ENCODE peak calls at places on chromosome 3, in eight cellular contexts. W, F, G, N, A, R, Y and J are unnamed samples.
A peak's percentile ranks its signal among the peaks of the same experiment; 100 is the strongest.

GRCh38 chr3:142929109-142929508 is 34.4 kb downstream of the PAQR9 start:
- DNase-seq in F (peak; percentile 73), Y (no peak), R (peak; percentile 59), W (no peak), G (no peak), N (no peak), A (peak; percentile 52), J (no peak)

GRCh38 chr3:194632211-194632982 is 822 bp downstream of the TMEM44 start:
- DNase-seq in A (peak; percentile 25), N (no peak), G (no peak), F (no peak), W (peak; percentile 76), Y (peak; percentile 58), R (peak; percentile 59), J (no peak)

GRCh38 chr3:184500344-184500923 is 61.2 kb upstream of the EPHB3 start:
- DNase-seq in F (no peak), Y (no peak), W (no peak), R (no peak), A (no peak), G (no peak), N (no peak), J (no peak)

GRCh38 chr3:16174389-16174788 is at the start of gene GALNT15:
- DNase-seq in F (no peak), R (peak; percentile 97), Y (peak; percentile 97), G (peak; percentile 80), W (peak; percentile 93), N (peak; percentile 18), A (peak; percentile 51), J (no peak)

GRCh38 chr3:163490119-163490518 is 1588.2 kb downstream of the SI start:
- DNase-seq in G (no peak), W (no peak), R (peak; percentile 58), F (peak; percentile 52), N (peak; percentile 51), A (peak; percentile 33), Y (no peak), J (no peak)

GRCh38 chr3:133489466-133490085 is 83.9 kb upstream of the CDV3 start:
- DNase-seq in F (no peak), R (no peak), G (no peak), N (no peak), W (no peak), Y (no peak), A (no peak), J (no peak)

GRCh38 chr3:57951106-57951882 is 56.9 kb upstream of the FLNB start:
- DNase-seq in W (peak; percentile 90), A (peak; percentile 42), Y (peak; percentile 90), R (peak; percentile 87), N (peak; percentile 39), G (peak; percentile 19), F (peak; percentile 22), J (peak; percentile 87)

GRCh38 chr3:108208831-108209230 is 13.4 kb downstream of the IFT57 start:
- DNase-seq in F (no peak), G (no peak), W (no peak), A (no peak), R (no peak), N (no peak), Y (no peak), J (no peak)

GRCh38 chr3:171614318-171614967 is 154.2 kb upstream of the TNIK start:
- DNase-seq in W (peak; percentile 63), G (no peak), F (no peak), Y (no peak), R (peak; percentile 58), N (peak; percentile 59), A (no peak), J (no peak)

GRCh38 chr3:194006-194405 is 2.6 kb upstream of the CHL1 start:
- DNase-seq in N (no peak), F (no peak), Y (no peak), A (no peak), R (no peak), W (no peak), G (no peak), J (no peak)

GRCh38 chr3:13686332-13686731 is 137.4 kb downstream of the FBLN2 start:
- DNase-seq in A (no peak), R (no peak), Y (no peak), N (no peak), G (no peak), W (no peak), F (no peak), J (no peak)
- TF ChIP-seq CTCF in A (no peak), R (no peak), Y (no peak), N (no peak), G (no peak), W (no peak), F (no peak), J (no peak)

DNA sequence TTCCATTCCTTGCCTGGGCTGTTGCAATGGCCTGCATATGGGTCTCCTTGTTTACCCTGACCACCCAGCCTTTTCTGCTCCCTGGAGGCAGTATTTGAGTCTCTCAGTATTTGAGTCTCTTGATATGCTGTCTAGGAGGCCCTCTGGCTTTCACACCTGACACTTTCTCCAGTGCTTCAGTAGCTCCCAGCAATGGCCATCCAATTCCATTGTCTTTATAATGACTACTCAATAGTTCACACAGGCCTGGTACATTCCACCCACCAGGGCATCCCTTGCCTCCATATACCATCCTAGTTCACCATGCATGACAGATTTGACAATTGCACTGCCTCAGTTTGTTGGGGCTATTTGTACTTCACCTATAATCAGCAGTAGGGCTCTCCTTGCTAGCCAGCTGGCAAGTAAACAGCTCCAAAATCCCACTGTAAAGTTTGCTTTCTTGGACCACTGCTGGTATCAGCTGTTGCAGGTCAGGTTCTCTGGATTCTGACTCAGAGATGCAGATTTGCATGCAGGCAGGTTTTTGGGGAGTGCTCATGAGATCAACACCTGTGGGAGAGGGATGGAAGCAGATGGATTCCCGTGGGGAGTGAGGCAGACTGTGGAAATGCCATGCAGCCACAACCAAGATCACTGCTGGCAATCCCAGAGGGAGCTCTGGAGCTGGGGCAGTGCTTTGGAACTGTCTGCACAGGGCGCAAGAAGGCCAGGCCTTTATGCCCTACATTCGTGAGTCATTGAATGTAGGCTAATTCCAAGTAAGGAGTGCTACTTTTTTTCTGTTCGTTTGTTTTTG is 19.1 kb upstream of the XIRP1 start:
- DNase-seq in G (no peak), Y (no peak), W (no peak), A (no peak), R (no peak), N (no peak), F (no peak), J (no peak)
- TF ChIP-seq CTCF in G (no peak), Y (no peak), W (no peak), A (no peak), R (no peak), N (no peak), F (no peak), J (no peak)

GRCh38 chr3:29516164-29516563 is 235.3 kb downstream of the RBMS3 start:
- DNase-seq in F (no peak), N (no peak), A (no peak), R (no peak), W (no peak), Y (no peak), G (no peak), J (no peak)

GRCh38 chr3:29525254-29525881 is 244.5 kb downstream of the RBMS3 start:
- DNase-seq in Y (peak; percentile 89), G (peak; percentile 15), N (no peak), A (no peak), F (no peak), W (peak; percentile 74), R (peak; percentile 95), J (no peak)

GRCh38 chr3:29521751-29522150 is 240.9 kb downstream of the RBMS3 start:
- DNase-seq in G (no peak), W (no peak), N (no peak), F (no peak), A (no peak), R (no peak), Y (no peak), J (no peak)

GRCh38 chr3:29515451-29515850 is 234.6 kb downstream of the RBMS3 start:
- DNase-seq in W (no peak), Y (no peak), N (no peak), A (peak; percentile 80), G (no peak), F (no peak), R (peak; percentile 39), J (no peak)

DNA sequence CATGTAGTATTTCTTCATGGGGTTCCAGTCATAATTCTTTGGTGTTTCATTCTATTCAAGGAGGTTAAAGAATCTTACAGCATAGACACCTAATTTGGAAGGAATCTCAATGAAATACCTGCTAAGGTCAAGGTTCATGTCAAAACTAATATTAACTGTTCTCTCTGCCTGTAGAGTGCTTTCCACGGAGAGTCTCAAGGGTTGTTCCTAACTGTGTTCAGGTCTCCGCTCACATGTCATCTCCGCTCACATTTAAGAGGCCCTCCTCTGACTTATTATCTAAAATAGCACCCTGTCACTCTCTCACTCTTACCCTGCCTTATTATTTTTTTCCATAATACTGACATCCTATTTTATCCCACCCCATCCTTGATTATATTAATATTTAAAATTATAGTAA is 239.9 kb downstream of the RBMS3 start:
- DNase-seq in A (no peak), N (no peak), F (no peak), Y (no peak), W (no peak), G (no peak), R (no peak), J (no peak)
- TF ChIP-seq CTCF in A (no peak), N (no peak), F (no peak), Y (no peak), W (no peak), G (no peak), R (no peak), J (no peak)

DNA sequence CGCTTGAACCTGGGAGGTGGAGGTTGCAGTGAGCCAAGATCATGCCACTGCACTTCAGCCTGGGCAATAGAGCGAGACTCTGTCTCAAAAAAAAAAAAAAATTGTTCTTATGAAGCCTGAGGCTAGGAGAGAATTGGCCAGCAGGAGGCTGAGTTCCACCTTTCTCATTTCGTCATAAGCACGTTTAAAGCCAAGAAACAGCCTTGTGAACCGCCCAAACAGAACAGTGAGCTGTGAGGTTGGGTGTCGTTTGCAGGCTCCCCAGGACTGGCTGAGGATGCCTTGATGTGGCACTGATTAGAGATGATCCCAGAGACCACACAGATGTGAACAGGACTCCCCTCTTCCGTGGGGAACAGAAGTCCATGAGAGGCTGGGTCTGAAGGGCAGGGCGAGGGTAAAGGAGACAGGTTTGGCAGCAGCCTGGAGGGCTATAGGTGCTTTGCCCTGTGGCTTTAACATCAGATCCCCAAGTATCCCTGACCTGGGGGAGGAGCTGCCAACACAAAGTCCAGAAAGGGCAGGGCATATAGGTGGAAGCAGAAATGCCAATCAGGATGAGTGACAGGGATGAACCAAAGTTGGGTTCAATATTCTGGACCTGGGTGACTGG is 52.9 kb downstream of the CLEC3B start:
- DNase-seq in F (no peak), Y (no peak), A (peak; percentile 33), G (no peak), N (no peak), R (peak; percentile 73), W (no peak), J (no peak)
- TF ChIP-seq CTCF in F (no peak), Y (no peak), A (peak; percentile 58), G (no peak), N (no peak), R (peak; percentile 36), W (no peak), J (peak; percentile 25)